ENCODE peak calls at places on chromosomes 16 and 17, in seven cellular contexts. T, U, X, R, Q, J and L are unnamed samples.

GRCh38 chr17:77869665-77870132 is 88.8 kb upstream of the TNRC6C start:
- DNase-seq in T (no peak), U (no peak), X (no peak), R (no peak), Q (no peak), J (no peak), L (no peak)

GRCh38 chr17:80254396-80255241 is 6.0 kb upstream of the RNF213 start:
- DNase-seq in T (peak), U (peak), X (no peak), R (peak), Q (peak), J (peak), L (peak)

GRCh38 chr17:44608732-44609435 is 47.4 kb upstream of the MEIOC start:
- DNase-seq in T (no peak), U (no peak), X (no peak), R (no peak), Q (no peak), J (no peak), L (no peak)

GRCh38 chr17:28712037-28712704 is 483 bp upstream of the PROCA1 start:
- DNase-seq in T (peak), U (no peak), X (no peak), R (no peak), Q (peak), J (no peak), L (no peak)

GRCh38 chr17:51078009-51078592 is 42.6 kb downstream of the SPAG9 start:
- DNase-seq in T (no peak), U (no peak), X (no peak), R (no peak), Q (no peak), J (no peak), L (no peak)

GRCh38 chr16:66441586-66442375 is 14.7 kb downstream of the BEAN1 start:
- DNase-seq in T (no peak), U (peak), X (no peak), R (no peak), Q (no peak), J (no peak), L (no peak)

GRCh38 chr17:27241346-27241946 is 52.5 kb upstream of the WSB1 start:
- DNase-seq in T (no peak), U (no peak), X (no peak), R (peak), Q (peak), J (no peak), L (no peak)

GRCh38 chr17:81608082-81608481 is 28.8 kb downstream of the NPLOC4 start:
- DNase-seq in T (no peak), U (no peak), X (no peak), R (no peak), Q (no peak), J (no peak), L (no peak)

GRCh38 chr17:13350466-13350865 is 251.3 kb downstream of the HS3ST3A1 start:
- DNase-seq in T (no peak), U (no peak), X (no peak), R (no peak), Q (no peak), J (no peak), L (no peak)

GRCh38 chr17:47725446-47726109 is 7.5 kb upstream of the TBX21 start:
- DNase-seq in T (no peak), U (no peak), X (no peak), R (no peak), Q (no peak), J (no peak), L (no peak)

GRCh38 chr17:78873519-78874340 is 29.3 kb downstream of the CEP295NL start:
- DNase-seq in T (no peak), U (no peak), X (no peak), R (peak), Q (no peak), J (no peak), L (peak)

GRCh38 chr17:38585056-38585804 is 20.5 kb downstream of the SRCIN1 start:
- DNase-seq in T (no peak), U (no peak), X (no peak), R (peak), Q (peak), J (no peak), L (no peak)

GRCh38 chr17:12118617-12119016 is 97.9 kb downstream of the MAP2K4 start:
- DNase-seq in T (no peak), U (no peak), X (no peak), R (no peak), Q (no peak), J (no peak), L (no peak)

GRCh38 chr17:76265624-76266243 is 586 bp downstream of the UBALD2 start:
- DNase-seq in T (peak), U (no peak), X (no peak), R (no peak), Q (peak), J (peak), L (peak)

GRCh38 chr16:84390131-84390785 is 21.9 kb downstream of the ATP2C2 start:
- DNase-seq in T (no peak), U (no peak), X (no peak), R (no peak), Q (no peak), J (no peak), L (no peak)

GRCh38 chr16:50086176-50086575 is 20.4 kb downstream of the HEATR3 start:
- DNase-seq in T (no peak), U (no peak), X (no peak), R (no peak), Q (no peak), J (no peak), L (no peak)

GRCh38 chr17:45171338-45172231 is 9.9 kb downstream of the HEXIM2 start:
- DNase-seq in T (no peak), U (no peak), X (no peak), R (peak), Q (peak), J (no peak), L (no peak)

GRCh38 chr16:50213939-50214519 is 52.3 kb upstream of the ADCY7 start:
- DNase-seq in T (no peak), U (no peak), X (no peak), R (no peak), Q (peak), J (no peak), L (no peak)

GRCh38 chr17:16269658-16270057 is 52.6 kb downstream of the PIGL start:
- DNase-seq in T (no peak), U (no peak), X (no peak), R (no peak), Q (no peak), J (no peak), L (no peak)

GRCh38 chr17:61349350-61349749 is 50.3 kb upstream of the TBX2 start:
- DNase-seq in T (no peak), U (no peak), X (no peak), R (no peak), Q (no peak), J (no peak), L (no peak)

GRCh38 chr17:80441133-80441578 is 26.2 kb downstream of the ENDOV start:
- DNase-seq in T (no peak), U (no peak), X (no peak), R (peak), Q (peak), J (peak), L (no peak)

GRCh38 chr17:80168371-80168770 is 1.5 kb upstream of the CARD14 start:
- DNase-seq in T (no peak), U (no peak), X (no peak), R (no peak), Q (peak), J (no peak), L (no peak)

GRCh38 chr17:17379197-17379991 is 76.2 kb downstream of the NT5M start:
- DNase-seq in T (no peak), U (no peak), X (no peak), R (no peak), Q (no peak), J (no peak), L (no peak)

GRCh38 chr17:29948460-29949185 is 7.2 kb downstream of the EFCAB5 start:
- DNase-seq in T (no peak), U (no peak), X (no peak), R (no peak), Q (no peak), J (no peak), L (no peak)

GRCh38 chr16:6016530-6017184 is 919.1 kb upstream of the EEF2KMT start:
- DNase-seq in T (no peak), U (no peak), X (no peak), R (no peak), Q (peak), J (peak), L (no peak)

GRCh38 chr17:57552114-57552601 is 192.9 kb downstream of the CCDC182 start:
- DNase-seq in T (no peak), U (no peak), X (no peak), R (no peak), Q (peak), J (no peak), L (no peak)

GRCh38 chr17:491086-492014 is 138.7 kb upstream of the RPH3AL start:
- DNase-seq in T (peak), U (peak), X (no peak), R (peak), Q (peak), J (peak), L (no peak)

GRCh38 chr17:8948462-8948861 is 17.0 kb downstream of the PIK3R5 start:
- DNase-seq in T (no peak), U (no peak), X (no peak), R (no peak), Q (no peak), J (no peak), L (no peak)

GRCh38 chr17:7884581-7885356 is 3.8 kb upstream of the CHD3 start:
- DNase-seq in T (peak), U (no peak), X (no peak), R (peak), Q (peak), J (peak), L (no peak)

GRCh38 chr17:1787301-1787902 is 25.5 kb downstream of the SERPINF1 start:
- DNase-seq in T (no peak), U (peak), X (peak), R (peak), Q (peak), J (no peak), L (peak)

GRCh38 chr17:81025065-81025751 is 9.7 kb upstream of the BAIAP2 start:
- DNase-seq in T (no peak), U (no peak), X (no peak), R (no peak), Q (peak), J (no peak), L (no peak)

GRCh38 chr17:33667052-33667509 is 374.0 kb upstream of the ASIC2 start:
- DNase-seq in T (peak), U (no peak), X (no peak), R (no peak), Q (no peak), J (no peak), L (no peak)

GRCh38 chr17:33506889-33507650 is 214.0 kb upstream of the ASIC2 start:
- DNase-seq in T (no peak), U (no peak), X (no peak), R (no peak), Q (no peak), J (no peak), L (no peak)

GRCh38 chr17:47905221-47905733 is 9.2 kb downstream of the SP2 start:
- DNase-seq in T (no peak), U (peak), X (no peak), R (no peak), Q (no peak), J (no peak), L (no peak)

GRCh38 chr16:49986351-49987124 is 38.5 kb upstream of the CNEP1R1 start:
- DNase-seq in T (no peak), U (peak), X (no peak), R (no peak), Q (no peak), J (no peak), L (no peak)

GRCh38 chr17:68248886-68249872 is 1.3 kb downstream of the AMZ2 start:
- DNase-seq in T (no peak), U (no peak), X (no peak), R (no peak), Q (no peak), J (no peak), L (no peak)